ENCODE peak calls at places on chromosome 6, in ten cellular contexts. One of them, this sample, is unnamed.

GRCh38 chr6:14573267-14573666 is 455.7 kb downstream of the CD83 start:
- DNase-seq in ovary: no peak
- DNase-seq in left ventricle myocardium inferior: no peak
- DNase-seq in lower lobe of right lung: no peak
- DNase-seq in effector memory CD4-positive, alpha-beta T cell: no peak
- DNase-seq in tibial artery: no peak
- DNase-seq in thoracic aorta: no peak
- DNase-seq in uterus: no peak
- DNase-seq in MM.1S: no peak
- DNase-seq in NT2/D1: no peak
- DNase-seq in this sample: no peak

GRCh38 chr6:156953478-156954146 is 176.4 kb downstream of the ARID1B start:
- DNase-seq in ovary: no peak
- DNase-seq in left ventricle myocardium inferior: no peak
- DNase-seq in lower lobe of right lung: no peak
- DNase-seq in effector memory CD4-positive, alpha-beta T cell: no peak
- DNase-seq in tibial artery: no peak
- DNase-seq in thoracic aorta: no peak
- DNase-seq in uterus: peak; percentile 57
- DNase-seq in MM.1S: no peak
- DNase-seq in NT2/D1: peak; percentile 30
- DNase-seq in this sample: peak; percentile 95

GRCh38 chr6:44606976-44607375 is 219.5 kb downstream of the CDC5L start:
- DNase-seq in ovary: no peak
- DNase-seq in left ventricle myocardium inferior: no peak
- DNase-seq in lower lobe of right lung: no peak
- DNase-seq in effector memory CD4-positive, alpha-beta T cell: no peak
- DNase-seq in tibial artery: no peak
- DNase-seq in thoracic aorta: no peak
- DNase-seq in uterus: no peak
- DNase-seq in MM.1S: no peak
- DNase-seq in NT2/D1: no peak
- DNase-seq in this sample: no peak

GRCh38 chr6:157943249-157943963 is 38.3 kb upstream of the SYNJ2 start:
- DNase-seq in ovary: no peak
- DNase-seq in left ventricle myocardium inferior: no peak
- DNase-seq in lower lobe of right lung: no peak
- DNase-seq in effector memory CD4-positive, alpha-beta T cell: no peak
- DNase-seq in tibial artery: no peak
- DNase-seq in thoracic aorta: no peak
- DNase-seq in uterus: no peak
- DNase-seq in MM.1S: no peak
- DNase-seq in NT2/D1: no peak
- DNase-seq in this sample: no peak

GRCh38 chr6:142942805-142943227 is 2.2 kb downstream of the HIVEP2 start:
- DNase-seq in ovary: no peak
- DNase-seq in left ventricle myocardium inferior: no peak
- DNase-seq in lower lobe of right lung: no peak
- DNase-seq in effector memory CD4-positive, alpha-beta T cell: no peak
- DNase-seq in tibial artery: no peak
- DNase-seq in thoracic aorta: no peak
- DNase-seq in uterus: no peak
- DNase-seq in MM.1S: peak; percentile 43
- DNase-seq in NT2/D1: no peak
- DNase-seq in this sample: no peak

GRCh38 chr6:1910621-1911407 is 301.1 kb downstream of the FOXC1 start:
- DNase-seq in ovary: no peak
- DNase-seq in left ventricle myocardium inferior: no peak
- DNase-seq in lower lobe of right lung: no peak
- DNase-seq in effector memory CD4-positive, alpha-beta T cell: no peak
- DNase-seq in tibial artery: no peak
- DNase-seq in thoracic aorta: no peak
- DNase-seq in uterus: no peak
- DNase-seq in MM.1S: no peak
- DNase-seq in NT2/D1: no peak
- DNase-seq in this sample: no peak

GRCh38 chr6:47631248-47632196 is 66.9 kb upstream of the ADGRF4 start:
- DNase-seq in ovary: no peak
- DNase-seq in left ventricle myocardium inferior: no peak
- DNase-seq in lower lobe of right lung: no peak
- DNase-seq in effector memory CD4-positive, alpha-beta T cell: no peak
- DNase-seq in tibial artery: no peak
- DNase-seq in thoracic aorta: no peak
- DNase-seq in uterus: no peak
- DNase-seq in MM.1S: peak; percentile 52
- DNase-seq in NT2/D1: no peak
- DNase-seq in this sample: peak; percentile 33

GRCh38 chr6:33856655-33857054 is 52.9 kb upstream of the MLN start:
- DNase-seq in ovary: no peak
- DNase-seq in left ventricle myocardium inferior: no peak
- DNase-seq in lower lobe of right lung: no peak
- DNase-seq in effector memory CD4-positive, alpha-beta T cell: peak; percentile 58
- DNase-seq in tibial artery: no peak
- DNase-seq in thoracic aorta: no peak
- DNase-seq in uterus: no peak
- DNase-seq in MM.1S: peak; percentile 81
- DNase-seq in NT2/D1: no peak
- DNase-seq in this sample: no peak

GRCh38 chr6:117483645-117484016 is 1.2 kb downstream of the DCBLD1 start:
- DNase-seq in ovary: no peak
- DNase-seq in left ventricle myocardium inferior: no peak
- DNase-seq in lower lobe of right lung: no peak
- DNase-seq in effector memory CD4-positive, alpha-beta T cell: no peak
- DNase-seq in tibial artery: no peak
- DNase-seq in thoracic aorta: no peak
- DNase-seq in uterus: no peak
- DNase-seq in MM.1S: peak; percentile 49
- DNase-seq in NT2/D1: no peak
- DNase-seq in this sample: no peak

GRCh38 chr6:116218866-116219265 is 35.0 kb downstream of the TSPYL4 start:
- DNase-seq in ovary: no peak
- DNase-seq in left ventricle myocardium inferior: no peak
- DNase-seq in lower lobe of right lung: no peak
- DNase-seq in effector memory CD4-positive, alpha-beta T cell: no peak
- DNase-seq in tibial artery: no peak
- DNase-seq in thoracic aorta: no peak
- DNase-seq in uterus: no peak
- DNase-seq in MM.1S: no peak
- DNase-seq in NT2/D1: no peak
- DNase-seq in this sample: no peak

GRCh38 chr6:7725849-7726415 is at the start of gene BMP6:
- DNase-seq in ovary: peak; percentile 87
- DNase-seq in left ventricle myocardium inferior: peak; percentile 86
- DNase-seq in lower lobe of right lung: peak; percentile 93
- DNase-seq in effector memory CD4-positive, alpha-beta T cell: peak; percentile 21
- DNase-seq in tibial artery: peak; percentile 82
- DNase-seq in thoracic aorta: peak; percentile 46
- DNase-seq in uterus: peak; percentile 85
- DNase-seq in MM.1S: peak; percentile 90
- DNase-seq in NT2/D1: peak; percentile 76
- DNase-seq in this sample: no peak

GRCh38 chr6:108497883-108498282 is 62.8 kb upstream of the FOXO3 start:
- DNase-seq in ovary: no peak
- DNase-seq in left ventricle myocardium inferior: no peak
- DNase-seq in lower lobe of right lung: no peak
- DNase-seq in effector memory CD4-positive, alpha-beta T cell: no peak
- DNase-seq in tibial artery: no peak
- DNase-seq in thoracic aorta: no peak
- DNase-seq in uterus: no peak
- DNase-seq in MM.1S: peak; percentile 57
- DNase-seq in NT2/D1: peak; percentile 35
- DNase-seq in this sample: peak; percentile 25

GRCh38 chr6:138107752-138108592 is 753 bp upstream of the PERP start:
- DNase-seq in ovary: no peak
- DNase-seq in left ventricle myocardium inferior: no peak
- DNase-seq in lower lobe of right lung: no peak
- DNase-seq in effector memory CD4-positive, alpha-beta T cell: no peak
- DNase-seq in tibial artery: peak; percentile 21
- DNase-seq in thoracic aorta: no peak
- DNase-seq in uterus: no peak
- DNase-seq in MM.1S: peak; percentile 63
- DNase-seq in NT2/D1: no peak
- DNase-seq in this sample: no peak

GRCh38 chr6:35677456-35677855 is 11.3 kb downstream of the FKBP5 start:
- DNase-seq in ovary: no peak
- DNase-seq in left ventricle myocardium inferior: no peak
- DNase-seq in lower lobe of right lung: no peak
- DNase-seq in effector memory CD4-positive, alpha-beta T cell: no peak
- DNase-seq in tibial artery: no peak
- DNase-seq in thoracic aorta: no peak
- DNase-seq in uterus: no peak
- DNase-seq in MM.1S: no peak
- DNase-seq in NT2/D1: no peak
- DNase-seq in this sample: no peak

GRCh38 chr6:155646443-155646842 is 190.8 kb upstream of the NOX3 start:
- DNase-seq in ovary: no peak
- DNase-seq in left ventricle myocardium inferior: no peak
- DNase-seq in lower lobe of right lung: no peak
- DNase-seq in effector memory CD4-positive, alpha-beta T cell: no peak
- DNase-seq in tibial artery: no peak
- DNase-seq in thoracic aorta: no peak
- DNase-seq in uterus: no peak
- DNase-seq in MM.1S: no peak
- DNase-seq in NT2/D1: no peak
- DNase-seq in this sample: no peak

GRCh38 chr6:79544939-79545450 is 7.8 kb upstream of the LCA5 start:
- DNase-seq in ovary: peak; percentile 74
- DNase-seq in left ventricle myocardium inferior: peak; percentile 56
- DNase-seq in lower lobe of right lung: peak; percentile 67
- DNase-seq in effector memory CD4-positive, alpha-beta T cell: no peak
- DNase-seq in tibial artery: peak; percentile 73
- DNase-seq in thoracic aorta: peak; percentile 54
- DNase-seq in uterus: peak; percentile 78
- DNase-seq in MM.1S: peak; percentile 96
- DNase-seq in NT2/D1: peak; percentile 83
- DNase-seq in this sample: peak; percentile 95

GRCh38 chr6:79543886-79544285 is 6.7 kb upstream of the LCA5 start:
- DNase-seq in ovary: no peak
- DNase-seq in left ventricle myocardium inferior: no peak
- DNase-seq in lower lobe of right lung: no peak
- DNase-seq in effector memory CD4-positive, alpha-beta T cell: no peak
- DNase-seq in tibial artery: no peak
- DNase-seq in thoracic aorta: no peak
- DNase-seq in uterus: no peak
- DNase-seq in MM.1S: no peak
- DNase-seq in NT2/D1: no peak
- DNase-seq in this sample: no peak

GRCh38 chr6:79548310-79548709 is 11.1 kb upstream of the LCA5 start:
- DNase-seq in ovary: no peak
- DNase-seq in left ventricle myocardium inferior: no peak
- DNase-seq in lower lobe of right lung: no peak
- DNase-seq in effector memory CD4-positive, alpha-beta T cell: no peak
- DNase-seq in tibial artery: no peak
- DNase-seq in thoracic aorta: no peak
- DNase-seq in uterus: no peak
- DNase-seq in MM.1S: no peak
- DNase-seq in NT2/D1: no peak
- DNase-seq in this sample: no peak

GRCh38 chr6:79544299-79544927 is 7.2 kb upstream of the LCA5 start:
- DNase-seq in ovary: no peak
- DNase-seq in left ventricle myocardium inferior: no peak
- DNase-seq in lower lobe of right lung: no peak
- DNase-seq in effector memory CD4-positive, alpha-beta T cell: no peak
- DNase-seq in tibial artery: no peak
- DNase-seq in thoracic aorta: no peak
- DNase-seq in uterus: no peak
- DNase-seq in MM.1S: peak; percentile 70
- DNase-seq in NT2/D1: no peak
- DNase-seq in this sample: no peak

GRCh38 chr6:79546186-79546585 is 9.0 kb upstream of the LCA5 start:
- DNase-seq in ovary: no peak
- DNase-seq in left ventricle myocardium inferior: no peak
- DNase-seq in lower lobe of right lung: no peak
- DNase-seq in effector memory CD4-positive, alpha-beta T cell: no peak
- DNase-seq in tibial artery: no peak
- DNase-seq in thoracic aorta: no peak
- DNase-seq in uterus: peak; percentile 62
- DNase-seq in MM.1S: no peak
- DNase-seq in NT2/D1: no peak
- DNase-seq in this sample: no peak
- H3K4me3 ChIP-seq in ovary: no peak overlapping the region
- H3K4me3 ChIP-seq in left ventricle myocardium inferior: no peak overlapping the region
- H3K4me3 ChIP-seq in lower lobe of right lung: no peak overlapping the region
- H3K4me3 ChIP-seq in effector memory CD4-positive, alpha-beta T cell: no peak overlapping the region
- H3K4me3 ChIP-seq in tibial artery: no peak overlapping the region
- H3K4me3 ChIP-seq in thoracic aorta: no peak overlapping the region
- H3K4me3 ChIP-seq in uterus: no peak overlapping the region
- H3K4me3 ChIP-seq in MM.1S: no peak overlapping the region
- H3K4me3 ChIP-seq in NT2/D1: no peak overlapping the region
- H3K4me3 ChIP-seq in this sample: no peak overlapping the region

GRCh38 chr6:169171010-169171409 is 82.6 kb downstream of the THBS2 start:
- DNase-seq in ovary: no peak
- DNase-seq in left ventricle myocardium inferior: no peak
- DNase-seq in lower lobe of right lung: no peak
- DNase-seq in effector memory CD4-positive, alpha-beta T cell: no peak
- DNase-seq in tibial artery: no peak
- DNase-seq in thoracic aorta: no peak
- DNase-seq in uterus: no peak
- DNase-seq in MM.1S: no peak
- DNase-seq in NT2/D1: no peak
- DNase-seq in this sample: no peak
- H3K4me3 ChIP-seq in ovary: no peak overlapping the region
- H3K4me3 ChIP-seq in left ventricle myocardium inferior: no peak overlapping the region
- H3K4me3 ChIP-seq in lower lobe of right lung: no peak overlapping the region
- H3K4me3 ChIP-seq in effector memory CD4-positive, alpha-beta T cell: no peak overlapping the region
- H3K4me3 ChIP-seq in tibial artery: no peak overlapping the region
- H3K4me3 ChIP-seq in thoracic aorta: no peak overlapping the region
- H3K4me3 ChIP-seq in uterus: no peak overlapping the region
- H3K4me3 ChIP-seq in MM.1S: no peak overlapping the region
- H3K4me3 ChIP-seq in NT2/D1: no peak overlapping the region
- H3K4me3 ChIP-seq in this sample: no peak overlapping the region

GRCh38 chr6:18477301-18477941 is 90.3 kb downstream of the RNF144B start:
- DNase-seq in ovary: no peak
- DNase-seq in left ventricle myocardium inferior: no peak
- DNase-seq in lower lobe of right lung: no peak
- DNase-seq in effector memory CD4-positive, alpha-beta T cell: no peak
- DNase-seq in tibial artery: no peak
- DNase-seq in thoracic aorta: no peak
- DNase-seq in uterus: no peak
- DNase-seq in MM.1S: no peak
- DNase-seq in NT2/D1: no peak
- DNase-seq in this sample: no peak
- H3K4me3 ChIP-seq in ovary: no peak overlapping the region
- H3K4me3 ChIP-seq in left ventricle myocardium inferior: no peak overlapping the region
- H3K4me3 ChIP-seq in lower lobe of right lung: no peak overlapping the region
- H3K4me3 ChIP-seq in effector memory CD4-positive, alpha-beta T cell: no peak overlapping the region
- H3K4me3 ChIP-seq in tibial artery: no peak overlapping the region
- H3K4me3 ChIP-seq in thoracic aorta: no peak overlapping the region
- H3K4me3 ChIP-seq in uterus: no peak overlapping the region
- H3K4me3 ChIP-seq in MM.1S: no peak overlapping the region
- H3K4me3 ChIP-seq in NT2/D1: no peak overlapping the region
- H3K4me3 ChIP-seq in this sample: no peak overlapping the region

GRCh38 chr6:46263709-46264091 is 92.9 kb upstream of the ENPP5 start:
- DNase-seq in ovary: no peak
- DNase-seq in left ventricle myocardium inferior: no peak
- DNase-seq in lower lobe of right lung: no peak
- DNase-seq in effector memory CD4-positive, alpha-beta T cell: no peak
- DNase-seq in tibial artery: no peak
- DNase-seq in thoracic aorta: no peak
- DNase-seq in uterus: no peak
- DNase-seq in MM.1S: no peak
- DNase-seq in NT2/D1: no peak
- DNase-seq in this sample: peak; percentile 75
- H3K4me3 ChIP-seq in ovary: no peak overlapping the region
- H3K4me3 ChIP-seq in left ventricle myocardium inferior: no peak overlapping the region
- H3K4me3 ChIP-seq in lower lobe of right lung: no peak overlapping the region
- H3K4me3 ChIP-seq in effector memory CD4-positive, alpha-beta T cell: no peak overlapping the region
- H3K4me3 ChIP-seq in tibial artery: no peak overlapping the region
- H3K4me3 ChIP-seq in thoracic aorta: no peak overlapping the region
- H3K4me3 ChIP-seq in uterus: no peak overlapping the region
- H3K4me3 ChIP-seq in MM.1S: no peak overlapping the region
- H3K4me3 ChIP-seq in NT2/D1: no peak overlapping the region
- H3K4me3 ChIP-seq in this sample: no peak overlapping the region

This sample was measured in HFF-Myc.